ENCODE peak calls at places on chromosome 17, in seven cellular contexts. Z is bronchial epithelial cell, N is B cell, Q is dorsolateral prefrontal cortex, S is AG09309, U is GM23338, J is AG04450. Y is an unnamed sample.

GRCh38 chr17:48241131-48241591 is 133.6 kb downstream of the SNX11 start:
- DNase-seq in N (no peak), Z (peak; percentile 56), Q (no peak), U (no peak), S (no peak), J (no peak), Y (peak; percentile 65)

GRCh38 chr17:70074236-70074830 is 692 bp upstream of the KCNJ16 start:
- DNase-seq in U (no peak), J (no peak), Z (no peak), S (no peak), N (no peak), Q (no peak), Y (no peak)

GRCh38 chr17:76124582-76125390 is 16.3 kb downstream of the FOXJ1 start:
- DNase-seq in U (peak; percentile 80), J (no peak), Q (no peak), S (no peak), Z (no peak), N (no peak), Y (no peak)

GRCh38 chr17:77196251-77196650 is 55.5 kb downstream of the SEC14L1 start:
- DNase-seq in U (no peak), Z (no peak), J (no peak), Q (no peak), N (no peak), S (no peak), Y (no peak)

GRCh38 chr17:5527647-5528250 is 41.4 kb downstream of the MIS12 start:
- DNase-seq in N (no peak), Q (no peak), J (no peak), U (peak; percentile 17), S (no peak), Z (no peak), Y (no peak)

GRCh38 chr17:45104029-45104428 is 28.3 kb downstream of the PLCD3 start:
- DNase-seq in Q (peak; percentile 57), Z (no peak), S (no peak), N (no peak), J (no peak), U (no peak), Y (no peak)

GRCh38 chr17:76567634-76568432 is 17.8 kb downstream of the ST6GALNAC2 start:
- DNase-seq in Z (no peak), U (peak; percentile 53), S (no peak), Q (no peak), J (no peak), N (no peak), Y (peak; percentile 35)

GRCh38 chr17:4525691-4526397 is 27.2 kb downstream of the SPNS2 start:
- DNase-seq in Q (no peak), J (no peak), S (no peak), U (no peak), N (no peak), Z (no peak), Y (no peak)

GRCh38 chr17:54898576-54898975 is 2.1 kb upstream of the TOM1L1 start:
- DNase-seq in S (no peak), N (no peak), Z (no peak), J (no peak), Q (no peak), U (no peak), Y (no peak)

GRCh38 chr17:1260762-1261161 is 9.5 kb upstream of the BHLHA9 start:
- DNase-seq in Z (no peak), J (no peak), U (no peak), S (no peak), N (no peak), Q (no peak), Y (no peak)

GRCh38 chr17:6517017-6517416 is 39.3 kb downstream of the PITPNM3 start:
- DNase-seq in J (no peak), S (no peak), U (no peak), Z (no peak), N (no peak), Q (no peak), Y (no peak)

GRCh38 chr17:74361613-74362391 is at the start of gene BTBD17:
- DNase-seq in S (no peak), N (no peak), U (peak; percentile 84), Q (peak; percentile 58), Z (peak; percentile 15), J (no peak), Y (peak; percentile 42)

GRCh38 chr17:56523042-56523441 is 70.5 kb upstream of the NOG start:
- DNase-seq in Q (no peak), N (no peak), Z (no peak), S (no peak), J (no peak), U (no peak), Y (no peak)

DNA sequence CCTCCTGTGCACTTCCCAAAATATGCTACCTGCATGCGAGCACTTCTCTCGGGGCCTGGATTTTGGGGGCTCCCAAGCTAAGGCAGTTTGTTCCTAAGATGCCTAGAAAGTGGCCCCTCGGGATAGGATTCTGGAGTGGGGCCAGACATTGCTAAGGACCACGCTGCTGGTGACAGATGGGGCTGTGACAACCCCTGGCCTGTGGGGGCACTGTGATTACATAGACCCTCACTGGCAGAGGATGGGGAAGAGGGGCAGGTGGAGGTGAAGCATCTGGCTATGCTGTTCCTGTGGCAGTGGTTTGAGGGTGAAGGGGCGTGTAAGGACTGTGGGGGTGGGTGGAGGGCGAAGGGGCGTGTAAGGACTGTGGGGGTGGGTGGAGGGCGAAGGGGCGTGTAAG is 128.4 kb downstream of the ENGASE start:
- DNase-seq in J (no peak), Q (no peak), N (no peak), Z (no peak), S (no peak), U (peak; percentile 53), Y (no peak)
- TF ChIP-seq CTCF in J (no peak), Q (no peak), N (no peak), Z (no peak), S (no peak), U (peak; percentile 66), Y (no peak)

GRCh38 chr17:37413875-37414519 is 7.3 kb downstream of the TADA2A start:
- DNase-seq in U (peak; percentile 12), N (no peak), Z (no peak), J (no peak), S (no peak), Q (no peak), Y (no peak)
- TF ChIP-seq CTCF in U (no peak), N (no peak), Z (no peak), J (peak; percentile 42), S (peak; percentile 35), Q (peak; percentile 18), Y (peak; percentile 28)

GRCh38 chr17:43169561-43170139 is 1.4 kb upstream of the NBR1 start:
- DNase-seq in N (no peak), Q (no peak), S (no peak), Z (peak; percentile 0), J (no peak), U (peak; percentile 57), Y (no peak)

GRCh38 chr17:43171761-43172487 is 910 bp downstream of the NBR1 start:
- DNase-seq in Z (peak; percentile 93), S (peak; percentile 87), J (peak; percentile 87), N (no peak), Q (no peak), U (peak; percentile 34), Y (peak; percentile 86)

GRCh38 chr17:43170140-43170765 is 761 bp upstream of the NBR1 start:
- DNase-seq in J (peak; percentile 74), U (peak; percentile 99), Z (peak; percentile 95), Q (peak; percentile 94), N (peak; percentile 93), S (peak; percentile 83), Y (peak; percentile 97)

GRCh38 chr17:43175213-43176118 is 4.5 kb downstream of the NBR1 start:
- DNase-seq in Z (peak; percentile 1), N (no peak), J (peak; percentile 50), S (peak; percentile 76), U (no peak), Q (no peak), Y (no peak)

GRCh38 chr17:43170766-43171681 is at the start of gene NBR1:
- DNase-seq in J (peak; percentile 95), N (peak; percentile 98), U (peak; percentile 99), Q (peak; percentile 98), Z (peak; percentile 95), S (peak; percentile 95), Y (peak; percentile 99)
- TF ChIP-seq CTCF in J (peak; percentile 29), N (no peak), U (peak; percentile 48), Q (peak; percentile 18), Z (no peak), S (no peak), Y (no peak)

DNA sequence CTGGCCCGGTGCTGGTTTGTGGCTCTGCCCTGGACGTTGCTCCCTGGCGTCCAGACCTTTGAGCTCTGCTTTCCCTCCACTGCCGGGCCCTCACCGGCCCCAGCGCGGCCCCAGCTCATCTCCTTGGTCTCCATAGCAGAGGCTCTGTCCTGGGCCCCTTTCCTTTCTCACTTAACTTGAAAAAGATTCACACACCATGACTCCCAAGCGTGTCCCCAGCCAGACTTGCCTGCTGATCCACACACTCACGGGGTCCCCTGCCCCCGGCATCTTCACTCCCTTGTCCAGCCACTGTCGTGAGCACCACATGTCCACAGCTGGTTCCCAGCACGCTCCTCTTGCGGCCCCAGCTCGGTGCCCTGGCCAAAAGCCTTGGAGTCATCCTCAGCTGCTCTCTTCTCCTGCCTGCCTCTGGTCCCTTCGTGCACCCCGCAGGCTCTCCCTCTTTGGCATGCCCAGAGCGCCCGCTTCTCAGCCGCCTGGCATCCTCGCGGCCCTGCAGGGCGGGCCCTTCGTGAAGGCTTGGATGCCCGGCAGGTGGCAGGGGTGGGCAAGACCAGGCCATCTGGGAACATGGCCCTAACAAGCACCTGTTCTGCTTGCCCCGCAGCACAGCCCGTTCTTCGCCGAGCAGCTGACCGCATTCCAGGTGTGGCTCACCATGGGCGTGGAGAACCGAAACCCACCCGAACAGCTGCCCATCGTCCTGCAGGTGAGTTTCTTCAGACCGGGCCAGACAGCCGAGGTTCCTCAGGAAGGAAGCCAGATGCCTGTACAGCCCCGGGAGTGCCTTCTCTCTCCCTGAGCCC is 145.6 kb upstream of the CHMP6 start:
- DNase-seq in Q (no peak), Z (no peak), N (no peak), U (no peak), S (no peak), J (no peak), Y (no peak)
- TF ChIP-seq CTCF in Q (no peak), Z (no peak), N (no peak), U (no peak), S (no peak), J (no peak), Y (no peak)

Y was measured in MCF 10A.